ENCODE peak calls at places on chromosomes 2 and 18, in nine cellular contexts. Z, C, R, H, G, I, V, P and B are unnamed samples.

GRCh38 chr18:37084912-37085311 is 256.0 kb downstream of the KIAA1328 start:
- DNase-seq in Z (no peak), I (no peak), R (peak), V (no peak), G (no peak), H (peak), C (no peak), P (no peak), B (no peak)

GRCh38 chr18:61894751-61895524 is 2.1 kb upstream of the RNF152 start:
- DNase-seq in G (no peak), R (peak), P (peak), H (peak), I (no peak), Z (no peak), C (no peak), V (no peak), B (no peak)

GRCh38 chr2:75102011-75102410 is 97.3 kb downstream of the TACR1 start:
- DNase-seq in P (peak), C (no peak), H (no peak), I (no peak), Z (no peak), V (no peak), G (no peak), R (no peak), B (no peak)

GRCh38 chr2:99035920-99036319 is 99.9 kb upstream of the CRACDL start:
- DNase-seq in G (no peak), Z (no peak), H (no peak), V (no peak), P (peak), C (peak), I (no peak), R (no peak), B (no peak)

GRCh38 chr2:64386676-64387075 is 67.3 kb upstream of the LGALSL start:
- DNase-seq in I (no peak), P (no peak), Z (no peak), G (no peak), H (no peak), R (no peak), C (no peak), V (no peak), B (no peak)

GRCh38 chr2:79887747-79888374 is 375.0 kb downstream of the CTNNA2 start:
- DNase-seq in Z (peak), H (peak), R (peak), V (peak), I (peak), C (peak), P (peak), G (peak), B (peak)

GRCh38 chr18:74402806-74403433 is 54.2 kb downstream of the DIPK1C start:
- DNase-seq in V (peak), H (peak), I (no peak), Z (no peak), R (peak), G (no peak), C (no peak), P (no peak), B (no peak)

GRCh38 chr2:67006373-67006960 is 390.7 kb upstream of the ETAA1 start:
- DNase-seq in Z (no peak), P (no peak), G (no peak), C (no peak), R (no peak), V (no peak), I (peak), H (no peak), B (no peak)

GRCh38 chr2:191158179-191158578 is 7.4 kb upstream of the STAT4 start:
- DNase-seq in G (no peak), V (no peak), P (no peak), H (no peak), I (no peak), R (no peak), Z (no peak), C (no peak), B (no peak)

GRCh38 chr18:52694804-52695203 is 354.8 kb downstream of the DCC start:
- DNase-seq in H (peak), R (peak), Z (peak), C (peak), P (peak), G (no peak), V (peak), I (peak), B (peak)

GRCh38 chr18:48769006-48769646 is 181.6 kb downstream of the SMAD7 start:
- DNase-seq in R (no peak), C (no peak), H (no peak), V (no peak), P (no peak), Z (no peak), I (peak), G (no peak), B (no peak)

GRCh38 chr2:238290079-238290478 is 1.7 kb upstream of the PER2 start:
- DNase-seq in P (no peak), V (peak), H (peak), R (peak), I (no peak), G (peak), Z (peak), C (peak), B (no peak)

GRCh38 chr2:121205321-121205942 is 79.6 kb downstream of the TFCP2L1 start:
- DNase-seq in V (no peak), G (no peak), Z (no peak), P (peak), R (no peak), C (peak), H (no peak), I (peak), B (no peak)

GRCh38 chr2:180133736-180134135 is 126.6 kb upstream of the CWC22 start:
- DNase-seq in Z (no peak), H (no peak), I (no peak), G (no peak), R (no peak), P (no peak), C (peak), V (no peak), B (no peak)

GRCh38 chr2:105401867-105402266 is 3.0 kb upstream of the FHL2 start:
- DNase-seq in R (no peak), V (no peak), G (no peak), H (no peak), P (no peak), C (no peak), I (no peak), Z (no peak), B (no peak)

DNA sequence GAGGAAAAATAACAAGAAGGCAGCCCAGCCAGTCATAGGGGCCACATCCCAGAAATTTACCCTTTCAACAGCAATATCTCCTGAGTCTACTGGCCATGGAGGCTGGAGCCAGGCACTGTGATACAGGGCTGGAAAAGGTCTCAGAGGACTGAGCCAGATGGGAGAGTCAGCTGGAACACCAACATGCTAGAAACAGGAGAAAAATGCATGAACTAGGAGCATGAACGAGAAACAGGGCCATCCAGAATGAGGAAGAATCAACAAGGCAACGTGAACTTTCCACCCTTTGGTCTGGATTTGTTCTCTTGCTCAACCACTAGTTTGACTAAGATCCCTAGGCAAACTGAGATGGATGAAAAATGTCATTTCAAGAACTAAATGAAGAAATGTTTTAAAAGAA is 13.1 kb downstream of the PID1 start:
- DNase-seq in V (no peak), Z (no peak), P (no peak), I (no peak), C (no peak), H (no peak), G (no peak), R (no peak), B (no peak)
- TF ChIP-seq EZH2phosphoT487 in V (no peak), Z (no peak), P (no peak), I (no peak), C (no peak), H (no peak), G (no peak), R (no peak), B (no peak)

DNA sequence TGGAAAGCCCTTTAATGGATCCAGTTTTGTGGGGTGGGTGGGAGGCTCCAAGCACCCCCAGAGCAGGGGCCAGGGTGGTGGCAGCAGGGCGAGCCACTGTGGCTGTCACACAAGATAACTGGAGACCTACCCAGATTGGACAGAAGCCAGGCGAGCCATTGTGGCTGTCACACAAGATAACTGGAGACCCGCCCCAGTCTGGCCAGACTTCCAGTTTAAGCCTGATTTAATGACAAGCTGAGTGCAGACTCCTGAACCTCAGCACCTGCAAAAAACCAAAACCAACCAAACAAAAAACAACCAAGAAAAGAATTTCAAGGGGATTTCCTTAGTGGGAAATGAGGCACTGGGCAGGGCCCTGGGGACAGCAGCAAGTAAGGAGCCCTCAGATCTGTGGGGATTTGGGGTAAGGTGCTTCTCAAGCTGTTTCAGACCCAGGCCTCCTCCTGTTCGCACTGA is 95.3 kb upstream of the BOD1L2 start:
- DNase-seq in H (no peak), V (peak), I (peak), P (no peak), R (no peak), Z (no peak), G (no peak), C (no peak), B (peak)
- TF ChIP-seq EZH2phosphoT487 in H (no peak), V (no peak), I (no peak), P (no peak), R (no peak), Z (no peak), G (no peak), C (no peak), B (no peak)

GRCh38 chr18:77001041-77001440 is 131.5 kb downstream of the MBP start:
- DNase-seq in G (no peak), Z (no peak), P (no peak), I (no peak), V (no peak), C (no peak), H (no peak), R (no peak), B (no peak)

GRCh38 chr18:77000527-77000926 is 132.1 kb downstream of the MBP start:
- DNase-seq in C (peak), I (peak), R (peak), Z (peak), G (no peak), P (peak), H (peak), V (peak), B (peak)

GRCh38 chr18:76997951-76998808 is 134.4 kb downstream of the MBP start:
- DNase-seq in V (no peak), H (no peak), Z (no peak), P (no peak), C (no peak), R (no peak), I (no peak), G (no peak), B (no peak)

GRCh38 chr18:77001979-77002378 is 130.6 kb downstream of the MBP start:
- DNase-seq in I (no peak), G (no peak), H (no peak), Z (no peak), C (no peak), P (no peak), R (no peak), V (no peak), B (no peak)

DNA sequence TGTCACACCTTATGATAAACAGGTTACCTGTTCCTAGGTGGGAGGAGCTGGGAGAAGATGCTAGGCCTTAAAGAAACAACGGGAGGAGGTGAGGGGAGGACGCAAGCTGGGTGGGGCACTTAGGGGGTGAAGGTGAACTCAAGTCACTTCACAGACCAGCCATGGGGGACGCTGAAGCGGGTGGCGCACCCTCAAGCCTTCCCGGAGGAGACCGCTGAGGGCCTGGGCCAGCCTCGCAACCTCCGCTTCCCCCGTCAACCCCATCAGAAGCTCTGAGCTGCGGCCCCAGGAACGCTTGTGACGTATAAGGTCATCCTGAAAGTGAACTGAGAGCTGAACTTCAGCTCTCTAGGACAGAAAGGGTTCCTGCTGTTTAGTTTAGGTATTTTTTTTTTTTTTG is 133.5 kb downstream of the MBP start:
- DNase-seq in Z (no peak), R (no peak), C (no peak), V (no peak), I (no peak), H (no peak), G (no peak), P (no peak), B (no peak)
- TF ChIP-seq EZH2phosphoT487 in Z (no peak), R (no peak), C (no peak), V (no peak), I (no peak), H (no peak), G (no peak), P (no peak), B (no peak)

GRCh38 chr2:220795705-220796104 is 776.4 kb downstream of the EPHA4 start:
- DNase-seq in P (peak), G (no peak), H (no peak), V (no peak), Z (no peak), R (no peak), C (no peak), I (no peak), B (no peak)
- TF ChIP-seq EZH2phosphoT487 in P (no peak), G (no peak), H (no peak), V (no peak), Z (no peak), R (no peak), C (no peak), I (no peak), B (no peak)

DNA sequence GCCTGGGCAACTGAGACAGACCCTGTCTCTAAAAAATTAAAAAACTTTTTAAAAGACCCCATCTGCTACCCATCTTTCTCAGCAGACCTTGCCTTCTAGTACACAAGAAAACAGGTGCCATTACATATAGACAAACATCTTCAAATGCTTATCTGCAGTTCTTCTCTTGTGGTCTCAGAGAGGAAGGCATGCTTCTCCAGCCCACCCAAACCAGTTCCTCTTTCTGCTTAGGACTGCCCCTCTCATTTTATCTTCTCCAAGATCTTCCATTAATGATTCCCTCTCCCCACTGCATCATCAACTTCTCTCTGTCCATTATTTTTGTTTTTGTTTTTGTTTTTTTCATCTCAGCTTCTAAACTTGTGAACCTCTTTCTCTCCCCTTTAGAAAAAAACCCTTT is 3.9 kb upstream of the CD302 start:
- DNase-seq in H (no peak), P (no peak), C (no peak), R (no peak), I (no peak), Z (no peak), G (no peak), V (no peak), B (no peak)
- TF ChIP-seq EZH2phosphoT487 in H (no peak), P (no peak), C (no peak), R (no peak), I (no peak), Z (no peak), G (no peak), V (no peak), B (no peak)

DNA sequence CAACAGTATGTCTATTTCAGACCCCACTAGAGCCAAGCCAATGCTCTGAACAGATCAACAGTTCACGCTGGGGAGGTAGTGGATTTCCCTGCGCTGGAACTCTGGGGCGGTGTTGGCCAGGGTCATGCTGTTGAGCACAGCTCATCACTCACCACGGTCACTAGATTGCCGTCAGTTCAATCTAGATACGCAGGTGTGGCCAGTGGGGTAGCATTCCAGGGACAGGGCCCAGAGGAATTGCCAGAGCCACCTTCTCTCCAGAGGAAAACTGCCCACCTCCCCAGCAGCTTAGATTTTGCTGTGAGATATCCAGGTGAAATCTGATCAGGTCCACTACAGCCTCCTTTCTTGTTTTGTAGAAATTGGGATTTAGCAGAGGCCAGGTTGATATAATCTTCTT is 101.8 kb downstream of the SOX11 start:
- DNase-seq in Z (no peak), R (no peak), P (no peak), I (no peak), V (no peak), C (no peak), G (no peak), H (no peak), B (no peak)
- TF ChIP-seq EZH2phosphoT487 in Z (no peak), R (no peak), P (no peak), I (no peak), V (no peak), C (no peak), G (no peak), H (no peak), B (no peak)